ENCODE peak calls at places on chromosomes 11 and 22, in four cellular contexts. P, K, Q and T are unnamed samples.

GRCh38 chr11:47296045-47296444 is 26.1 kb downstream of the MADD start:
- DNase-seq in Q (no peak), K (no peak), P (no peak), T (no peak)

GRCh38 chr11:34165786-34166557 is 60.5 kb downstream of the NAT10 start:
- DNase-seq in Q (no peak), K (no peak), P (no peak), T (no peak)

GRCh38 chr11:12007769-12008737 is at the start of gene DKK3:
- DNase-seq in P (no peak), K (no peak), Q (no peak), T (no peak)

GRCh38 chr11:62140302-62141110 is 16.7 kb downstream of the INCENP start:
- DNase-seq in P (no peak), Q (no peak), K (no peak), T (peak; percentile 17)

GRCh38 chr11:7196396-7197146 is 55.1 kb upstream of the SYT9 start:
- DNase-seq in P (no peak), K (no peak), Q (no peak), T (no peak)

GRCh38 chr22:45335021-45335818 is 25.5 kb downstream of the FAM118A start:
- DNase-seq in Q (no peak), K (peak; percentile 85), P (no peak), T (no peak)

GRCh38 chr11:117481885-117482284 is 154.2 kb downstream of the CEP164 start:
- DNase-seq in P (no peak), K (no peak), Q (no peak), T (no peak)

GRCh38 chr22:19809741-19810140 is 44.9 kb downstream of the GNB1L start:
- DNase-seq in Q (no peak), P (no peak), K (no peak), T (no peak)

GRCh38 chr11:61654397-61654829 is 25.8 kb upstream of the DAGLA start:
- DNase-seq in Q (no peak), P (no peak), K (peak; percentile 59), T (no peak)

GRCh38 chr11:46309669-46310288 is 32.3 kb downstream of the CREB3L1 start:
- DNase-seq in P (no peak), Q (no peak), K (no peak), T (no peak)

GRCh38 chr11:47399860-47400812 is 8.3 kb upstream of the SLC39A13 start:
- DNase-seq in P (peak; percentile 21), Q (no peak), K (peak; percentile 48), T (peak; percentile 61)

GRCh38 chr11:1759851-1760220 is 3.9 kb downstream of the CTSD start:
- DNase-seq in Q (no peak), P (no peak), K (no peak), T (no peak)
- H3K27ac ChIP-seq in Q (peak overlapping the region; percentile 94), P (no peak overlapping the region), K (peak overlapping the region; percentile 98), T (no peak overlapping the region)

GRCh38 chr11:112235750-112236390 is 9.6 kb downstream of the PTS start:
- DNase-seq in P (no peak), K (no peak), Q (no peak), T (no peak)
- H3K27ac ChIP-seq in P (no peak overlapping the region), K (no peak overlapping the region), Q (no peak overlapping the region), T (no peak overlapping the region)

GRCh38 chr11:4022669-4023068 is 71.9 kb upstream of the RRM1 start:
- DNase-seq in K (no peak), P (no peak), Q (no peak), T (no peak)

GRCh38 chr11:4027746-4028145 is 66.9 kb upstream of the RRM1 start:
- DNase-seq in P (no peak), Q (no peak), K (no peak), T (no peak)

GRCh38 chr11:4025957-4026324 is 68.7 kb upstream of the RRM1 start:
- DNase-seq in P (no peak), K (no peak), Q (no peak), T (no peak)

GRCh38 chr11:4025248-4025956 is 69.2 kb upstream of the RRM1 start:
- DNase-seq in K (no peak), P (no peak), Q (no peak), T (no peak)

DNA sequence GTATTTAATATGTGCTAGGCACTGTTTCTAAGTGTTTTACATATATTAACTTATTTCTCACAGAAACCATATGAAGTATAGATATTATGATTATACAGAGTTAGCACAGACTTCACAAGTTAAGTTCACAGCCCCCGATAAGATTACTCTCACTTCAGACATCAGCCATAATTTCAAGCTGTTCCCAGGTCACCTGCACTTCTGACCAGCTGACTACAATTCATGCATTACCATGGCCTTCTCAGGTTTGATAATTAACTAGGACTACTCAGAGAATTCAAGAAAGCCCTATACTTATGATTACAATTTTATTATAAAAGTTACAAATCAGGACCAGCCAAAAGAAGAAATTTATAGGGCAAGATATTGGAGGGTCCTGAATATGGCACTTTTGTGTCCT is 68.2 kb upstream of the RRM1 start:
- DNase-seq in K (no peak), Q (no peak), P (no peak), T (no peak)
- H3K27ac ChIP-seq in K (peak overlapping the region; percentile 75), Q (no peak overlapping the region), P (no peak overlapping the region), T (peak overlapping the region; percentile 65)

GRCh38 chr11:87002918-87003317 is 34.8 kb upstream of the TMEM135 start:
- DNase-seq in Q (no peak), P (no peak), K (no peak), T (no peak)

GRCh38 chr11:86999859-87000753 is 37.6 kb upstream of the TMEM135 start:
- DNase-seq in Q (no peak), P (no peak), K (no peak), T (no peak)

GRCh38 chr11:87006035-87006434 is 31.7 kb upstream of the TMEM135 start:
- DNase-seq in Q (no peak), K (no peak), P (no peak), T (no peak)

GRCh38 chr11:87007938-87008337 is 29.8 kb upstream of the TMEM135 start:
- DNase-seq in Q (no peak), K (no peak), P (no peak), T (no peak)

GRCh38 chr11:87005569-87005921 is 32.2 kb upstream of the TMEM135 start:
- DNase-seq in K (no peak), Q (no peak), P (no peak), T (no peak)
- H3K27ac ChIP-seq in K (no peak overlapping the region), Q (no peak overlapping the region), P (no peak overlapping the region), T (no peak overlapping the region)

GRCh38 chr11:70717961-70718595 is 319.7 kb downstream of the CTTN start:
- DNase-seq in K (no peak), P (no peak), Q (no peak), T (no peak)
- H3K27ac ChIP-seq in K (no peak overlapping the region), P (no peak overlapping the region), Q (no peak overlapping the region), T (no peak overlapping the region)

GRCh38 chr11:842370-843002 is at the start of the genes POLR2L and TSPAN4:
- DNase-seq in P (peak; percentile 92), Q (peak; percentile 94), K (peak; percentile 93), T (peak; percentile 93)

GRCh38 chr11:843086-843704 is 543 bp downstream of the TSPAN4 start:
- DNase-seq in Q (no peak), K (no peak), P (no peak), T (no peak)

GRCh38 chr11:844693-845644 is 2.3 kb downstream of the TSPAN4 start:
- DNase-seq in Q (peak; percentile 95), P (no peak), K (peak; percentile 92), T (peak; percentile 95)

GRCh38 chr11:845872-846271 is 3.2 kb downstream of the TSPAN4 start:
- DNase-seq in Q (no peak), P (no peak), K (no peak), T (no peak)

GRCh38 chr11:843818-844692 is 1.4 kb downstream of the TSPAN4 start:
- DNase-seq in Q (peak; percentile 97), P (no peak), K (peak; percentile 92), T (peak; percentile 92)
- H3K27ac ChIP-seq in Q (peak overlapping the region; percentile 96), P (no peak overlapping the region), K (peak overlapping the region; percentile 97), T (peak overlapping the region; percentile 92)

GRCh38 chr11:78575478-78575877 is 814 bp upstream of the NARS2 start:
- DNase-seq in Q (no peak), K (no peak), P (no peak), T (no peak)

GRCh38 chr11:78574386-78575381 is at the start of gene NARS2:
- DNase-seq in Q (peak; percentile 98), K (peak; percentile 98), P (peak; percentile 97), T (peak; percentile 98)

GRCh38 chr11:78573271-78574035 is 1.2 kb downstream of the NARS2 start:
- DNase-seq in P (no peak), Q (no peak), K (no peak), T (no peak)

GRCh38 chr11:78577495-78577894 is 2.8 kb upstream of the NARS2 start:
- DNase-seq in P (no peak), K (no peak), Q (no peak), T (no peak)

GRCh38 chr11:78576549-78577097 is 2.0 kb upstream of the NARS2 start:
- DNase-seq in P (no peak), K (no peak), Q (no peak), T (no peak)
- H3K27ac ChIP-seq in P (no peak overlapping the region), K (no peak overlapping the region), Q (no peak overlapping the region), T (no peak overlapping the region)

GRCh38 chr11:122666743-122667142 is 11.2 kb downstream of the UBASH3B start:
- DNase-seq in K (no peak), P (no peak), Q (no peak), T (no peak)
- H3K27ac ChIP-seq in K (no peak overlapping the region), P (no peak overlapping the region), Q (no peak overlapping the region), T (no peak overlapping the region)